ENCODE peak calls at places on chromosomes 7 and 10, in seven cellular contexts. D, E, Z, L, G, X and C are unnamed samples.

GRCh38 chr10:132916421-132916841 is 25.9 kb downstream of the CFAP46 start:
- DNase-seq in D (no peak), E (no peak), Z (no peak), L (no peak), G (no peak), X (no peak), C (no peak)

GRCh38 chr7:1693419-1693990 is 23.4 kb downstream of the ELFN1 start:
- DNase-seq in D (no peak), E (no peak), Z (no peak), L (no peak), G (no peak), X (no peak), C (no peak)

GRCh38 chr7:45182856-45183710 is 25.5 kb downstream of the RAMP3 start:
- DNase-seq in D (no peak), E (no peak), Z (no peak), L (no peak), G (no peak), X (no peak), C (no peak)

GRCh38 chr7:41817386-41817785 is 114.5 kb upstream of the INHBA start:
- DNase-seq in D (no peak), E (no peak), Z (peak), L (no peak), G (no peak), X (no peak), C (no peak)

GRCh38 chr7:77427996-77428603 is 12.0 kb upstream of the GSAP start:
- DNase-seq in D (peak), E (no peak), Z (peak), L (peak), G (peak), X (no peak), C (no peak)

GRCh38 chr10:59234814-59235429 is 58.5 kb downstream of the PHYHIPL start:
- DNase-seq in D (peak), E (peak), Z (peak), L (peak), G (peak), X (peak), C (peak)

GRCh38 chr7:120805636-120806388 is 52.1 kb downstream of the TSPAN12 start:
- DNase-seq in D (peak), E (peak), Z (peak), L (peak), G (peak), X (peak), C (peak)

GRCh38 chr10:3909339-3909738 is 124.3 kb upstream of the KLF6 start:
- DNase-seq in D (no peak), E (no peak), Z (no peak), L (no peak), G (no peak), X (no peak), C (no peak)

GRCh38 chr7:91628742-91629141 is 251.8 kb downstream of the MTERF1 start:
- DNase-seq in D (peak), E (no peak), Z (no peak), L (no peak), G (no peak), X (no peak), C (peak)

GRCh38 chr7:338295-339061 is 48.5 kb downstream of the FOXL3 start:
- DNase-seq in D (no peak), E (no peak), Z (no peak), L (no peak), G (no peak), X (no peak), C (no peak)

GRCh38 chr7:102840404-102840803 is 72.4 kb upstream of the LRRC17 start:
- DNase-seq in D (no peak), E (no peak), Z (no peak), L (no peak), G (no peak), X (no peak), C (no peak)

GRCh38 chr7:41003031-41003925 is 699.6 kb downstream of the INHBA start:
- DNase-seq in D (peak), E (peak), Z (peak), L (peak), G (peak), X (peak), C (peak)

GRCh38 chr7:20647908-20648776 is 32.7 kb downstream of the ABCB5 start:
- DNase-seq in D (peak), E (peak), Z (peak), L (peak), G (peak), X (peak), C (peak)

GRCh38 chr7:150451097-150451793 is 815 bp downstream of the GIMAP8 start:
- DNase-seq in D (peak), E (no peak), Z (no peak), L (no peak), G (no peak), X (no peak), C (no peak)

GRCh38 chr7:48048113-48048512 is 12.8 kb downstream of the C7orf57 start:
- DNase-seq in D (no peak), E (no peak), Z (no peak), L (no peak), G (no peak), X (peak), C (no peak)

GRCh38 chr7:131625817-131626372 is 69.5 kb upstream of the PODXL start:
- DNase-seq in D (peak), E (peak), Z (peak), L (peak), G (peak), X (peak), C (no peak)

GRCh38 chr10:15724683-15725082 is 5.0 kb upstream of the ITGA8 start:
- DNase-seq in D (no peak), E (no peak), Z (no peak), L (no peak), G (no peak), X (no peak), C (no peak)

GRCh38 chr7:159031750-159032149 is 112.9 kb downstream of the VIPR2 start:
- DNase-seq in D (no peak), E (no peak), Z (no peak), L (no peak), G (no peak), X (no peak), C (no peak)

GRCh38 chr7:30844483-30844874 is 67.2 kb upstream of the AQP1 start:
- DNase-seq in D (no peak), E (no peak), Z (no peak), L (no peak), G (no peak), X (no peak), C (no peak)

GRCh38 chr10:16779375-16779774 is 37.8 kb downstream of the RSU1 start:
- DNase-seq in D (no peak), E (no peak), Z (no peak), L (no peak), G (no peak), X (no peak), C (peak)

GRCh38 chr10:89867964-89868363 is 166.6 kb downstream of the KIF20B start:
- DNase-seq in D (peak), E (peak), Z (no peak), L (no peak), G (no peak), X (peak), C (peak)

GRCh38 chr7:27237735-27238334 is 4.8 kb upstream of the EVX1 start:
- DNase-seq in D (no peak), E (no peak), Z (peak), L (no peak), G (no peak), X (no peak), C (no peak)

GRCh38 chr7:27239780-27240731 is 2.5 kb upstream of the EVX1 start:
- DNase-seq in D (no peak), E (no peak), Z (no peak), L (no peak), G (peak), X (no peak), C (no peak)

GRCh38 chr7:27241189-27242045 is 1.2 kb upstream of the EVX1 start:
- DNase-seq in D (no peak), E (no peak), Z (no peak), L (peak), G (peak), X (no peak), C (no peak)

GRCh38 chr7:27242046-27242579 is 489 bp upstream of the EVX1 start:
- DNase-seq in D (no peak), E (no peak), Z (no peak), L (no peak), G (peak), X (no peak), C (no peak)

DNA sequence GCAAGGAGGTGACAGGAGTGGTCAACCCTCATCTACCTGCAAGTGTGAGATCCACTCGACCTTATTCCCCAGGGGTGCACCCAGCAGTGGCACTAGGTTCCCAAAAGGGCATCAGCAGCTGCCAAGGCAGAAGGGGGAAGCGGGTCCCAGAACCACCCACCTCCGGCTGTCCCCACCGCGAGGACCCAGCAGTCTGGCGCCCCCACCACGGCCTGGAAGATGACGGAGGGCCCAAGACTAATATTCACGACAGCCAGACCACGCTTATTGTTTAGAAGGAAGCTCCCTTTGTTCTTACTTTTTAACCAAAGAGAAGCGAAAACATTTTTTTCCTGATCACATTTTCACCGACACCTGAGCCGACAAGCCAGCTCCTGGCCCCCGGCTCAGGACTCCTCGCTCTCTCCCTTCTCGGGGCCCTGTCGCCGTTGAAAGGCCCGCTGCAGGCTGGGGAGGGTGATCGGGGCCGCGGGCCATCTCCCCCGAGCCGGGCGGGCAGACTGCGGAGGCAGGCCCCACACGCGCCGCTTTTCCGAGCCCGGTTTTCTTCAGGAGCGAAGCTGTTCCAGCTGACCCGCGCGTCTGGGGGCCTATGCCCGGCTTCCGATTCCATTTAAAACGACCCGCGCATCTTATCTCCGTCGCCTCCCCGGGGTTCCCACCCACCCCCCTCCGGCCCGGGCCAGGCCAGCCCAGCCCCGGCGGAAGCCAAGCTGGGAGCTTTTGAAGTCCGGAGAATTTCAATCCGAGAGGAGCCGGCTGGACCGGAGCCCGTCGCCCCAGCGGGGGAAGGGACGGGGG is 3.4 kb upstream of the EVX1 start:
- DNase-seq in D (no peak), E (peak), Z (no peak), L (peak), G (peak), X (no peak), C (no peak)
- TF ChIP-seq EZH2 in D (no peak), E (peak), Z (no peak), L (peak), G (peak), X (no peak), C (no peak)

DNA sequence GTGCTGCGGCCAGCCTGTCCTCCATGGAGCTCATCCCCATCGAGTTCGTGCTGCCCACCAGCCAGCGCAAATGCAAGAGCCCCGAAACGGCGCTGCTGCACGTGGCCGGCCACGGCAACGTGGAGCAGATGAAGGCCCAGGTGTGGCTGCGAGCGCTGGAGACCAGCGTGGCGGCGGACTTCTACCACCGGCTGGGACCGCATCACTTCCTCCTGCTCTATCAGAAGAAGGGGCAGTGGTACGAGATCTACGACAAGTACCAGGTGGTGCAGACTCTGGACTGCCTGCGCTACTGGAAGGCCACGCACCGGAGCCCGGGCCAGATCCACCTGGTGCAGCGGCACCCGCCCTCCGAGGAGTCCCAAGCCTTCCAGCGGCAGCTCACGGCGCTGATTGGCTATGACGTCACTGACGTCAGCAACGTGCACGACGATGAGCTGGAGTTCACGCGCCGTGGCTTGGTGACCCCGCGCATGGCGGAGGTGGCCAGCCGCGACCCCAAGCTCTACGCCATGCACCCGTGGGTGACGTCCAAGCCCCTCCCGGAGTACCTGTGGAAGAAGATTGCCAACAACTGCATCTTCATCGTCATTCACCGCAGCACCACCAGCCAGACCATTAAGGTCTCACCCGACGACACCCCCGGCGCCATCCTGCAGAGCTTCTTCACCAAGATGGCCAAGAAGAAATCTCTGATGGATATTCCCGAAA is 2.7 kb downstream of the PIK3CG start:
- DNase-seq in D (no peak), E (no peak), Z (no peak), L (no peak), G (no peak), X (no peak), C (no peak)
- H3K4me3 ChIP-seq in D (no peak), E (no peak), Z (no peak), L (no peak), G (no peak), X (no peak), C (no peak)

GRCh38 chr7:97018126-97018601 is 6.5 kb downstream of the DLX5 start:
- DNase-seq in D (no peak), E (no peak), Z (no peak), L (peak), G (peak), X (no peak), C (no peak)
- TF ChIP-seq EZH2 in D (peak), E (peak), Z (peak), L (peak), G (peak), X (no peak), C (peak)

GRCh38 chr7:142584765-142585164 is 164.5 kb upstream of the PRSS1 start:
- DNase-seq in D (peak), E (no peak), Z (peak), L (no peak), G (no peak), X (no peak), C (no peak)

GRCh38 chr7:142581341-142581740 is 167.9 kb upstream of the PRSS1 start:
- DNase-seq in D (no peak), E (no peak), Z (peak), L (no peak), G (no peak), X (no peak), C (no peak)

GRCh38 chr7:142583424-142583823 is 165.8 kb upstream of the PRSS1 start:
- DNase-seq in D (peak), E (peak), Z (peak), L (no peak), G (peak), X (peak), C (no peak)

GRCh38 chr7:142579946-142580345 is 169.3 kb upstream of the PRSS1 start:
- DNase-seq in D (no peak), E (no peak), Z (no peak), L (no peak), G (no peak), X (no peak), C (no peak)

DNA sequence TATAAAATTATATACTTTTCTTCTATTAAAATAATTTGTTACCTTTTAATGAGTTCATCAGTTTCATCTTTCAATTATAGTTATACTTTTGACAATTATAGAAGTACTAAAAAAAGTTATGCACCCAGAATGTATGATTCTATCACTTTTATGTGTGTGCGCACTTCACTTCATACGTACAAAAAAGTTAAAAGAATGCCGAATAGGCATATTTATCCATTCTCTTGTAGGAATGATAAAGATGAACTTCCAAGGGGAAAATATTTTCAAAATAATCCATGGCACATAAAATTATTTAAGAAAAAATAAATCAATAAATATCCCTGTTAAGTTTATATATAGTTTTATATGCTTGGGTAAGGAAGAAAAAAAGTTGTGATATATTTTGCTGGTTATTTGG is 166.9 kb upstream of the PRSS1 start:
- DNase-seq in D (no peak), E (no peak), Z (no peak), L (no peak), G (no peak), X (no peak), C (no peak)
- H3K4me3 ChIP-seq in D (no peak), E (no peak), Z (no peak), L (no peak), G (no peak), X (no peak), C (no peak)

DNA sequence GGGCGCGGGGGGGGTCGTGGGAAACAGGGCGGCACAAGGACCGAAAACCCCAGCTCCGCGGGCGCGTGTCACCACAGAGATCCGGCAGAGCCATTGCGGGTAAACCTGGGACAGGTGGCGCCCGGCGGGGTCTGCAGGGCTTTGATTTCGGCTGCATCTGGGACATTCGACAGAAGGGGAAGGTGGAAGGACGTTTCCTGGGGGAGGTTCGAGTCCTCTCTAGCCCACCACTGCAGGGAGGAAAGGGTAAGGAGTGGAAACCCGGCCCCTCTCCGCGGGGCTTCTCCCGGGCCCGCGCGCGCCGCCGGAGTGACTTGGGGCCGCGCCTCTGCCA is 7.6 kb downstream of the NKX2-3 start:
- DNase-seq in D (no peak), E (no peak), Z (no peak), L (peak), G (peak), X (no peak), C (no peak)
- TF ChIP-seq EZH2 in D (peak), E (peak), Z (no peak), L (no peak), G (peak), X (no peak), C (no peak)

GRCh38 chr7:106866298-106867281 is 1.5 kb downstream of the PIK3CG start:
- DNase-seq in D (peak), E (no peak), Z (no peak), L (no peak), G (no peak), X (no peak), C (no peak)
- H3K4me3 ChIP-seq in D (peak), E (no peak), Z (no peak), L (no peak), G (no peak), X (no peak), C (peak)